ENCODE peak calls at places on chromosome 18, in four cellular contexts. U is foreskin fibroblast, S is AG10803, A is choroid plexus epithelial cell. D is an unnamed sample.

GRCh38 chr18:9506046-9506792 is 30.9 kb downstream of the RALBP1 start:
- DNase-seq in S (no peak), U (no peak), A (peak; percentile 50), D (no peak)

GRCh38 chr18:27860701-27861107 is 316.2 kb downstream of the CDH2 start:
- DNase-seq in A (peak; percentile 53), U (no peak), S (peak; percentile 65), D (no peak)

GRCh38 chr18:49581369-49581768 is 19.5 kb downstream of the LIPG start:
- DNase-seq in U (no peak), S (no peak), A (no peak), D (no peak)

GRCh38 chr18:45416168-45416567 is 199.1 kb upstream of the SLC14A2 start:
- DNase-seq in S (no peak), U (peak; percentile 20), A (peak; percentile 8), D (peak; percentile 30)

GRCh38 chr18:46413684-46414083 is 243.3 kb downstream of the LOXHD1 start:
- DNase-seq in A (peak; percentile 45), S (no peak), U (no peak), D (no peak)

GRCh38 chr18:46182633-46183401 is 78.6 kb downstream of the HAUS1 start:
- DNase-seq in U (no peak), S (no peak), A (peak; percentile 25), D (no peak)

GRCh38 chr18:22830511-22830910 is 102.6 kb upstream of the RBBP8 start:
- DNase-seq in U (no peak), S (no peak), A (no peak), D (no peak)

GRCh38 chr18:69387181-69387580 is 13.5 kb upstream of the DOK6 start:
- DNase-seq in U (no peak), S (no peak), A (no peak), D (no peak)

GRCh38 chr18:42477261-42477660 is 522.2 kb downstream of the PIK3C3 start:
- DNase-seq in S (no peak), U (no peak), A (no peak), D (no peak)

GRCh38 chr18:31685097-31686082 is 1.0 kb upstream of the B4GALT6 start:
- DNase-seq in A (peak; percentile 75), U (peak; percentile 85), S (peak; percentile 72), D (no peak)

GRCh38 chr18:2881490-2882195 is 34.8 kb downstream of the EMILIN2 start:
- DNase-seq in A (peak; percentile 81), S (peak; percentile 96), U (peak; percentile 96), D (peak; percentile 84)

GRCh38 chr18:63936156-63936931 is 12.8 kb upstream of the HMSD start:
- DNase-seq in U (peak; percentile 90), S (peak; percentile 72), A (peak; percentile 67), D (peak; percentile 9)

GRCh38 chr18:22858121-22858520 is 75.0 kb upstream of the RBBP8 start:
- DNase-seq in S (no peak), A (no peak), U (no peak), D (no peak)

GRCh38 chr18:3604626-3605408 is 154.8 kb downstream of the TGIF1 start:
- DNase-seq in U (peak; percentile 95), A (peak; percentile 94), S (peak; percentile 99), D (peak; percentile 97)

GRCh38 chr18:25299426-25299825 is 52.5 kb downstream of the ZNF521 start:
- DNase-seq in S (peak; percentile 80), U (peak; percentile 86), A (peak; percentile 76), D (peak; percentile 61)

GRCh38 chr18:27605107-27605834 is 420.2 kb upstream of the CHST9 start:
- DNase-seq in A (peak; percentile 91), U (peak; percentile 73), S (peak; percentile 71), D (peak; percentile 4)

GRCh38 chr18:35662293-35663062 is 80.9 kb downstream of the GALNT1 start:
- DNase-seq in S (no peak), A (no peak), U (no peak), D (no peak)

GRCh38 chr18:64094210-64094609 is 54.7 kb downstream of the LINC00305 start:
- DNase-seq in S (no peak), U (no peak), A (no peak), D (no peak)

GRCh38 chr18:27785815-27786537 is 391.0 kb downstream of the CDH2 start:
- DNase-seq in S (no peak), U (no peak), A (no peak), D (no peak)

GRCh38 chr18:3424280-3424890 is 25.6 kb upstream of the TGIF1 start:
- DNase-seq in S (no peak), U (no peak), A (no peak), D (no peak)

GRCh38 chr18:32468147-32468845 is 2.4 kb downstream of the GAREM1 start:
- DNase-seq in A (no peak), S (no peak), U (no peak), D (no peak)

GRCh38 chr18:63322908-63323634 is 3.5 kb upstream of the BCL2 start:
- DNase-seq in A (peak; percentile 88), S (peak; percentile 73), U (peak; percentile 84), D (no peak)

GRCh38 chr18:9413586-9413985 is 61.7 kb upstream of the RALBP1 start:
- DNase-seq in A (peak; percentile 95), S (peak; percentile 89), U (peak; percentile 96), D (no peak)

GRCh38 chr18:33804258-33804657 is 226.2 kb downstream of the ASXL3 start:
- DNase-seq in S (peak; percentile 31), U (peak; percentile 82), A (peak; percentile 73), D (no peak)

GRCh38 chr18:63285332-63285731 is 34.2 kb downstream of the BCL2 start:
- DNase-seq in A (no peak), S (no peak), U (peak; percentile 49), D (no peak)

GRCh38 chr18:62044490-62045000 is 142.3 kb downstream of the PIGN start:
- DNase-seq in A (peak; percentile 72), U (no peak), S (no peak), D (no peak)

GRCh38 chr18:5787936-5788335 is 107.4 kb downstream of the TMEM200C start:
- DNase-seq in U (no peak), S (no peak), A (no peak), D (no peak)

GRCh38 chr18:7177131-7177744 is 53.7 kb upstream of the LRRC30 start:
- DNase-seq in S (peak; percentile 69), U (peak; percentile 86), A (peak; percentile 96), D (peak; percentile 24)

GRCh38 chr18:7172611-7173010 is 55.0 kb upstream of the LAMA1 start:
- DNase-seq in S (no peak), U (no peak), A (peak; percentile 23), D (no peak)

GRCh38 chr18:7173216-7173615 is 55.6 kb upstream of the LAMA1 start:
- DNase-seq in S (no peak), A (no peak), U (no peak), D (no peak)

GRCh38 chr18:7170292-7170691 is 52.7 kb upstream of the LAMA1 start:
- DNase-seq in A (no peak), U (no peak), S (no peak), D (no peak)

DNA sequence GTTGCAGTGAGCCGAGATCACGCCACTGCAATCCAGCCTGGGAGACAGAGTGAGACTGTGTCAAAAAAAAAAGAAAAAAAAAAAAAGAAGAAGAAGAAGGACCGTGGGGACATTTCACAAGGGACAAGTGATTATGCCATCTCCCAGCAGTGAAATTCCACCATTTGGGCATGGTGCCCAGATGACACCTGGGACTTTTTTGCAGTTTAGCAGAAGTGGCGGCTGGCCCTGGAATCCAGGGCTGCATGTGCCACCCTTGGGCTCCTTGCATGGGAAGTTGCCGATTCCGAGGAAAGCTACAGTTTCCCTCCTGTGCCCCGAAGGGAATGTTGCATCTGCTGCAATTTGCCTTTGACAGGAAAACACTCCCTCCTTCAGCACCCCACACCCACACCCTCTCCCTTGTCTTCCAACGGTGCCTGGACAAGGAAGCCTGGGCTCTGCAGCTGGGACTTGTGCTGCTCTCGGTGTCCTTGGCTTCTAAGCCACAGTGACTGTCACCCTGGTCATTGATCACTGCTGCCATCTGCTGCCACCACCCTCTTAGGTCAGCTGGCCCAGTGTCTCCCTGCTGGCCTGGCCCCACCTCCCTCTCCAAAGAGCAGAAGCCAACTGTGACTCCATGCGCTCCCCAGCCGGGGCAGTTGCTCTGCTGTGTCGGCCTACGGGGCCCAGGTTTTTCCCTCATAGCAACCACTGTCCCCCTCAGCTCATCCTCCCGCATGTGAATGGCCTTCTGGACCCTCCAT is 56.4 kb upstream of the LRRC30 start:
- DNase-seq in S (no peak), U (peak; percentile 45), A (peak; percentile 26), D (no peak)
- TF ChIP-seq CTCF in S (no peak), U (no peak), A (peak; percentile 15), D (no peak)

GRCh38 chr18:55109818-55110414 is 150.7 kb upstream of the CCDC68 start:
- DNase-seq in U (no peak), S (no peak), A (no peak), D (no peak)
- H3K4me3 ChIP-seq in U (no peak overlapping the region), S (no peak overlapping the region), A (no peak overlapping the region), D (no peak overlapping the region)

DNA sequence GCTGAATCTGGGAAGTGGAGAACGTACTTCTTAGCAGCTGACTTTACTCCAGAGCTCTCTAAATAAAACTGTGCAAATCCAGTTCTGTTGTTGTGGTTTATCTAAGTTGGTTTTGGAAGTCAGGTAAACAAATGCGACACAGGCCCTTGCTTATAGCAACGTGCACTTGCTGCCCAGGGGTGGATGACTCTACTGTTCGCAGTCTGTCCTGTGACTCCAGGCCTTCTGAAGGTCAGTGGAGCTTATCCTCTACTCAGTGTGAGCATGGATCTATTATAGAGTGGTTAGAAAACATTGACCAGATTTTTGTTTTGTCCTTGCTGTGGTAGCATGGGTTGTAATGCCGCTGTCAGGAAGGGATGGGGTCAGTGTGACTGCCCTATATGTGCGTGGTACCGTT is 89.1 kb downstream of the ZNF236 start:
- DNase-seq in S (no peak), U (no peak), A (no peak), D (no peak)
- TF ChIP-seq CTCF in S (no peak), U (no peak), A (no peak), D (no peak)

GRCh38 chr18:58998421-58999203 is 133.9 kb downstream of the ZNF532 start:
- DNase-seq in U (peak; percentile 83), S (peak; percentile 86), A (peak; percentile 85), D (peak; percentile 73)
- H3K4me3 ChIP-seq in U (peak overlapping the region; percentile 36), S (no peak overlapping the region), A (peak overlapping the region; percentile 0), D (no peak overlapping the region)

GRCh38 chr18:37571266-37571665 is 5.7 kb upstream of the CELF4 start:
- DNase-seq in U (no peak), A (no peak), S (no peak), D (no peak)

GRCh38 chr18:37572736-37573135 is 7.1 kb upstream of the CELF4 start:
- DNase-seq in U (no peak), S (no peak), A (no peak), D (no peak)

GRCh38 chr18:37567994-37568359 is 2.4 kb upstream of the CELF4 start:
- DNase-seq in U (no peak), A (no peak), S (no peak), D (no peak)

GRCh38 chr18:37568671-37569070 is 3.1 kb upstream of the CELF4 start:
- DNase-seq in S (no peak), U (no peak), A (no peak), D (no peak)

DNA sequence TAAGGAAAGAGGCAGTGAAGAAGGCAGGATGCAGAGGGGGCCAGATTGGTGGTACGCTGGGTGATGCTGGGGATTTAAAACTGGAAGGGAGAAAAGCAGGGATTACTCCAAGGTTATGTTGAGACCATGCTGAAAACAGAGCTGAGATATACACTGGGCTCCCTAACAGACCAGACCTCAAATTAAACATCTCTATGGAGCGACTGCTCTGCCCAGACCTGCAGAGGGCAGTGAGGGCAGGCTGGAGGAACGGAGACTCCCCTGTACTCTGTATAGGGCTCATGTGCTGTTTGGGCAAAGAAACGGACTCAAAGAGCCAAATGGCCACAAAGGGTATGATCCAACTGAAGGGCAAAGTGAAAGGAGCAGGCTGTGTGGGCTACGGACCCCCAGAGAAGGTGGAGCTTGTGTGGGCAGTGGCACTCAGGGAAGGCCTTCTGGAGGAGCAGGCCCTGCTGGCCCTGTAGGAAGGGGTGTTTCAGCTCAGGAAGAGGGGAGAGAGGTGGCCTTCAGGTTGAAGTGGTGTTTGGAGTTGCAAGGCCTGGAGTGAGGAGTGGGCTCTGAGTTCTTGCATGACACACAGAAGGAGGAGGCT is 4.8 kb upstream of the CELF4 start:
- DNase-seq in U (no peak), S (no peak), A (no peak), D (no peak)
- TF ChIP-seq CTCF in U (no peak), S (no peak), A (no peak), D (no peak)